ENCODE peak calls at places on chromosomes 5 and 9, in nine cellular contexts. N is heart left ventricle, M is right atrium auricular region, A is stomach, Y is lower leg skin, R is endothelial cell, C is OCI-LY7, E is fibroblast of the aortic adventitia, D is fibroblast of lung. U is an unnamed sample.

GRCh38 chr5:61796773-61797172 is 464.7 kb downstream of the ZSWIM6 start:
- DNase-seq in E (no peak), M (no peak), R (no peak), N (no peak), C (no peak), A (no peak), Y (no peak), D (no peak), U (no peak)

GRCh38 chr5:151230048-151230680 is 6.3 kb upstream of the CCDC69 start:
- DNase-seq in E (no peak), C (no peak), Y (no peak), M (no peak), R (no peak), A (no peak), N (no peak), D (no peak), U (no peak)

GRCh38 chr9:124879226-124879625 is 17.3 kb downstream of the ARPC5L start:
- DNase-seq in N (no peak), M (no peak), D (no peak), C (no peak), Y (no peak), E (no peak), A (no peak), R (no peak), U (no peak)

GRCh38 chr9:135216666-135217431 is 129.4 kb downstream of the OLFM1 start:
- DNase-seq in Y (no peak), D (no peak), N (no peak), R (no peak), C (no peak), E (peak), A (no peak), M (no peak), U (no peak)

GRCh38 chr5:121725450-121725849 is 126.2 kb upstream of the FTMT start:
- DNase-seq in A (no peak), Y (no peak), M (no peak), R (no peak), N (no peak), C (no peak), E (no peak), D (no peak), U (no peak)

GRCh38 chr5:159602434-159602833 is 272.1 kb upstream of the IL12B start:
- DNase-seq in Y (no peak), M (no peak), A (no peak), C (no peak), D (no peak), E (no peak), R (no peak), N (no peak), U (no peak)

GRCh38 chr5:6730807-6731206 is 17.6 kb downstream of the TENT4A start:
- DNase-seq in M (no peak), A (no peak), Y (no peak), R (no peak), D (no peak), C (no peak), N (no peak), E (no peak), U (no peak)

GRCh38 chr9:137682431-137682991 is 63.7 kb downstream of the EHMT1 start:
- DNase-seq in M (no peak), D (no peak), Y (no peak), A (no peak), N (no peak), C (peak), E (no peak), R (no peak), U (peak)

GRCh38 chr5:88756953-88757352 is 126.0 kb downstream of the MEF2C start:
- DNase-seq in Y (no peak), A (no peak), D (no peak), E (no peak), R (no peak), M (no peak), N (no peak), C (no peak), U (no peak)

GRCh38 chr5:151250346-151251000 is 2.5 kb upstream of the GM2A start:
- DNase-seq in E (no peak), D (no peak), R (no peak), A (no peak), M (no peak), N (no peak), Y (peak), C (no peak), U (no peak)

GRCh38 chr9:6149315-6149714 is 66.3 kb upstream of the IL33 start:
- DNase-seq in M (no peak), N (peak), E (no peak), R (no peak), Y (no peak), C (no peak), D (no peak), A (no peak), U (no peak)

GRCh38 chr9:72601595-72601994 is 80.2 kb downstream of the TMC1 start:
- DNase-seq in R (no peak), N (no peak), E (no peak), D (no peak), C (no peak), A (no peak), M (no peak), Y (no peak), U (no peak)

GRCh38 chr9:123725389-123725788 is 204.5 kb downstream of the DENND1A start:
- DNase-seq in R (no peak), E (peak), N (no peak), M (no peak), Y (no peak), D (peak), C (no peak), A (no peak), U (no peak)

GRCh38 chr5:52948418-52949076 is 40.6 kb upstream of the ITGA2 start:
- DNase-seq in M (peak), Y (no peak), R (peak), A (peak), C (peak), E (peak), N (peak), D (peak), U (peak)

GRCh38 chr5:68710514-68710913 is 383.3 kb upstream of the SLC30A5 start:
- DNase-seq in D (no peak), R (no peak), N (no peak), C (peak), E (no peak), M (no peak), A (no peak), Y (no peak), U (peak)

GRCh38 chr9:88006511-88007290 is 32.4 kb upstream of the CDK20 start:
- DNase-seq in Y (no peak), A (no peak), M (no peak), E (no peak), N (no peak), R (no peak), D (no peak), C (no peak), U (peak)

GRCh38 chr5:179974946-179975712 is 67.4 kb upstream of the TBC1D9B start:
- DNase-seq in E (no peak), Y (no peak), C (peak), A (no peak), D (peak), N (no peak), R (peak), M (no peak), U (peak)

DNA sequence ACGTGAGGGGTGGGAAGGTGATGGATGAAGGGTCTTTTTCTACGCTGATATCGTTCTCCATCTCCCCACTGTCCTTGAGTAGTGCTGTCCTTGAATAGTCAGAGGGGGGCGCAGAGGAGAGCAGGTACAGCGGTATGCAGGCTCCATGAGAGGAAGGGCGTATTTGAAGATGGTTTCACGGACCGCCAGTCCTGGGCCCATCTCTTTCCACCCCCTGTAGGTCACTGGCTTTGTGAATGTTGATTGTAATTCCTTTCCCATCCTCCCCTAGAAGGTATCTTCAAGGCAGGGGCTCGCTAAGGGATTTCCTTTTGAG is 40.8 kb upstream of the DAB2IP start:
- DNase-seq in A (no peak), Y (no peak), N (no peak), C (no peak), E (no peak), D (no peak), R (no peak), M (no peak), U (no peak)
- TF ChIP-seq CTCF in A (no peak), Y (no peak), N (no peak), C (peak), E (no peak), D (no peak), R (no peak), M (no peak), U (no peak)

GRCh38 chr5:139862313-139862712 is 66.7 kb downstream of the PSD2 start:
- DNase-seq in N (no peak), C (no peak), E (peak), R (no peak), M (no peak), D (peak), A (no peak), Y (no peak), U (no peak)

GRCh38 chr5:139863855-139864558 is 68.4 kb downstream of the PSD2 start:
- DNase-seq in A (peak), N (peak), E (peak), R (peak), Y (peak), M (peak), C (peak), D (peak), U (peak)

GRCh38 chr5:139863361-139863760 is 67.8 kb downstream of the PSD2 start:
- DNase-seq in A (no peak), D (peak), R (no peak), M (peak), Y (no peak), N (peak), C (no peak), E (peak), U (no peak)

GRCh38 chr5:139861889-139862207 is 66.2 kb downstream of the PSD2 start:
- DNase-seq in A (no peak), M (no peak), N (no peak), C (no peak), R (no peak), D (no peak), E (no peak), Y (no peak), U (no peak)

DNA sequence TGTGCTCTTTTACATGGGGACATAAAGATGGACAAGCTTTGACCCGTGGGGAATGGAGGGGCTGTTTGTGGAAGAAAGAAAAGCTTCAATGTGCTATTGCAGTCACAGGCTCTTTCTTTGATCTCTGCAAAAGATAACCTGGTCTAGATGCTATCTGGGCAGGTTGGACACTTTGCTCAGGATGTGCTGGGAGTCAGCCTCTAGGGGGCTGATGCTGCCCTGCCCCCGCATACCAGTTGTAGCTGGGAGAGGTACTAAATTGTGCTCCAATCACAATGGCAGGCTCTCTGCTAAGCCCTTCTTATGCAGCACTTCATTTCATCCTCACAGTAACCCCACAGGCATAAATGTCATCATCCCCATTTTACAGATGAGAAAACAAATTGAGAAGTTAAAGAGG is 67.2 kb downstream of the PSD2 start:
- DNase-seq in Y (no peak), R (no peak), D (no peak), E (no peak), N (no peak), M (no peak), A (no peak), C (no peak), U (no peak)
- TF ChIP-seq CTCF in Y (no peak), R (no peak), D (no peak), E (peak), N (no peak), M (no peak), A (no peak), C (peak), U (no peak)

DNA sequence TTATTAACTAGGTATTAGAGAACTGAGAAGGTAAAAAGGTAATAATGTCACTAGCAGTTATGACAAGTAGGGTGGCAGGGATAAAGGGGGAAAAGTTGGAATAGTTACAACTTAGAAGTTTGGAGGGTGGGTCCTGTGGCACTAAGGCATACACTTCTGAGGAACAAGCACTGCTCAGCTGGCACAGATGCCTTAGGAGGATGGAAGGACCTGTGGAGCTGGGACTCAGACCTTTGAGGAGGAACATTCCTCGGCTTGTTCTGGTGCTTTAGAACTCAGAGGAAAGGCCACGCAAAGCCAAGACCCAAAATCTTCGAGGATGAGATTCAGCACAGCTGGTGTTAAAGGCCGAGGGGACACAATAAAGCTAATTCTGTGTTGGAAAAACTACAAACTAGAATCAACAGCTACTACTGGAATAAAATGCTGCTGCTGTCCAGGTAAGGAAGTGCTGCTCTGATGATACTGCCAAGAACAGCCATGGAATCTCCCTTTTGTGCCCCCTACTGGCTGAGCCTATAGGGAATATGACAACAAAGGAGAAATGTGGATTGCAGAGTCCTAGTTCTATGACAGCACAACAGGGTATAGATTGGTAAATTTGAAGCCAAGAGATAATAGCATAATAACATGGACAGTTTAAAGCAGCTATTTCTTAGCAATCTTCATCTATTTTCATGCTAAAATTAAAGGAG is 126.7 kb downstream of the SLC25A46 start:
- DNase-seq in E (peak), M (no peak), R (peak), N (no peak), Y (no peak), A (no peak), C (peak), D (no peak), U (peak)
- TF ChIP-seq CTCF in E (peak), M (no peak), R (peak), N (peak), Y (no peak), A (no peak), C (peak), D (peak), U (peak)

DNA sequence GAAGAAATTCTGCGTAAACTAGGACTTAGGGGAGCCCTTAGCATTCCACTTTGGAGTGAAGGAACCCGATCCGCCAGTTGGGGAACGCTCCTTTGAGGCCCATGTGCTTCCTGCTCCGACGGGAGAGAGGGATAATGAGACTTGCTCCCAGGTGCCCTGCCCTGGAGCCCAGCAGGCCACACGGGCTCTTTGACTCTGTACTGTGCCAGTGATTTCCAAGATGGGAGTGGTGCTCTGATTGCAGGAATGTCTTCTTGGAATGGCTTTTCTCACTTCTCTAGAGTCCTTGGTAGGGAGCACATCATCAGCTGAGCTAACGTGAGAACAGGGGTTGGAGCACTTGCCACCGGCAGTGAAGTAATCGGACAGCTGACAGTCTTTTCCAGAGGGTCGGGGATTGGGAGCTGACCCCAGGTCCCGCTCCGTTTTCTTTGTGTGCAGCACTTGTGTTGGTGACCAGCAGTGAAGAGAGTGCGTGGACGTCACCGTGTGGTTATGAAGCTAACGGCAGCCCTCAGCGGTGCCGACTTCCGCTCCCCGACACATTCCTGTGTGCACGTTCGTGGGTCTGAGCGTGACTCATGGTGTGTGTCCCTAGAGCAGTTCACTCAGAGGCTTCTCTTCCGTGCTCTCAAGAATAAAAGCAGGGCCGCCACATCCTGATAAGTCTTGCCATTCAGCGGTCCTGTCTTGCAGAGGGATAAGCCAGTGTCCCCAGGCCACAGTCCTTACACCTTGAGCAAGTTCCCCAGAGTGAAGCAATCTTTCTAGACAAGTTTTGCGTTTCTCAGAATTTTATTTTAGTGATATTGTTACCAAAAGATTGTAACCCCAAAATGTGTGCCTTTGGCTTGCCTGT is 25.6 kb downstream of the ABL1 start:
- DNase-seq in M (peak), A (peak), N (peak), E (peak), D (peak), C (no peak), R (no peak), Y (peak), U (no peak)
- TF ChIP-seq CTCF in M (peak), A (peak), N (peak), E (peak), D (peak), C (no peak), R (no peak), Y (no peak), U (no peak)

GRCh38 chr9:12426198-12426864 is 266.9 kb upstream of the TYRP1 start:
- DNase-seq in N (no peak), M (no peak), D (peak), A (no peak), C (no peak), Y (no peak), R (no peak), E (peak), U (no peak)
- TF ChIP-seq CTCF in N (no peak), M (no peak), D (no peak), A (no peak), C (peak), Y (no peak), R (no peak), E (peak), U (no peak)

GRCh38 chr5:90015584-90016018 is 394.0 kb downstream of the CETN3 start:
- DNase-seq in Y (no peak), A (no peak), D (peak), M (no peak), E (peak), C (no peak), N (no peak), R (no peak), U (peak)

GRCh38 chr5:90017236-90017635 is 392.3 kb downstream of the CETN3 start:
- DNase-seq in R (no peak), M (no peak), E (no peak), A (no peak), D (no peak), Y (no peak), N (no peak), C (no peak), U (no peak)

GRCh38 chr5:90022711-90023053 is 386.9 kb downstream of the CETN3 start:
- DNase-seq in N (no peak), M (no peak), A (no peak), R (no peak), Y (no peak), D (no peak), E (no peak), C (no peak), U (no peak)

GRCh38 chr5:90022002-90022710 is 387.4 kb downstream of the CETN3 start:
- DNase-seq in R (no peak), M (no peak), E (peak), Y (no peak), A (no peak), N (no peak), D (no peak), C (no peak), U (no peak)

DNA sequence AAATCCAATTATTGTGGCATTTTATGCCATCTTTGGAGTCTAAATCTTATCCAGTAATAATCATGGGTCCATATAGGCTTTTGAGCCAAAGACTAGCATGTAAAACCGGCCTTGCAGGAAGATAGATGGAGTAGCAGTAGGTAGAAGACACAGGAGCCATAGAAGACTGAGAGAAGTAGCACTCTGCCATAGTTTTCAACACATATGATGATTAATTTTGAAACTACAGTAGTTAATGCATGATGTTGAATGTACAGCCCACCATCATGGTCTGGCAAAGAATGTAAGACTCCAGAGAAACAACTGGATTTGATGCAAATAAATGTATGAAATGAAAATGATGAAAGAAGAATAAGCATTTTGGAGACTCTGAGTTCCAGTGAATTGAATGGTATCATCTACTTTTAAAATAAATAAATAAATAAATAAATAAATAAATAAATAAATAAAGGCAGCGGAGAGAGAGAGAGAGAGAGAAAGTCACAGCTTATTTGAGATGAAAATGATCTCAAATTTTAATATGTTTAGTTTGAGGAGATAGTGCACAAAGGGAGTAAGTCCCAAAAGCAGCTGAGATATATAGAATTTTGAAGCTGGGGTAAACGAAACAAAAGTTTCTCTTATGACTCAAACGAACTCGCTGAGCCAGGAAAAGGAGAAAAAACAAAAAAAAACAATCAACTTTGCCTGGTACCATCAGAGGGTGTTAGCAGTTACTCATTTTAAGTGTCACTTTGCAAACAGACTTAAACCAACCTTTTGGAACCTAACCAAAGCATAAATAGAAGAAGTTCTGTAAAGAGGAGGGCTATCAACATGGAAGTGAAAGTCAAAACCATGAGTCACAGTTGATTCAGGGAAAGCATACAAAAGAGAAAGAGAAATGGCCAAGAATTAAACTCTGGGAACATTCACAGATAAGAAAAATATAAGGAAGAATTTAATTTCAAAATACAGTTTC is 388.7 kb downstream of the CETN3 start:
- DNase-seq in E (peak), N (no peak), R (no peak), D (peak), M (no peak), Y (no peak), C (no peak), A (no peak), U (peak)
- TF ChIP-seq CTCF in E (no peak), N (no peak), R (no peak), D (no peak), M (no peak), Y (no peak), C (no peak), A (no peak), U (no peak)

GRCh38 chr5:177452688-177453638 is 6.3 kb downstream of the PRR7 start:
- DNase-seq in D (no peak), M (no peak), N (no peak), Y (no peak), A (no peak), R (no peak), E (no peak), C (no peak), U (no peak)
- TF ChIP-seq CTCF in D (no peak), M (no peak), N (no peak), Y (no peak), A (no peak), R (no peak), E (peak), C (no peak), U (no peak)

GRCh38 chr9:79080536-79080935 is 491.2 kb upstream of the TLE4 start:
- DNase-seq in D (no peak), C (no peak), E (no peak), M (no peak), R (no peak), A (no peak), Y (no peak), N (no peak), U (no peak)
- TF ChIP-seq CTCF in D (no peak), C (no peak), E (no peak), M (no peak), R (no peak), A (no peak), Y (no peak), N (no peak), U (no peak)

GRCh38 chr9:121440265-121440664 is 59.4 kb downstream of the GGTA1 start:
- DNase-seq in R (no peak), A (no peak), D (peak), E (peak), M (no peak), N (no peak), C (no peak), Y (no peak), U (no peak)
- TF ChIP-seq CTCF in R (no peak), A (no peak), D (peak), E (peak), M (no peak), N (peak), C (peak), Y (no peak), U (no peak)

GRCh38 chr9:89743576-89744254 is 138.9 kb downstream of the GADD45G start:
- DNase-seq in E (no peak), Y (no peak), D (no peak), A (no peak), N (no peak), R (no peak), M (no peak), C (peak), U (peak)
- TF ChIP-seq CTCF in E (no peak), Y (no peak), D (no peak), A (no peak), N (no peak), R (no peak), M (no peak), C (no peak), U (no peak)

U was measured in GM13976.